ENCODE peak calls at places on chromosomes 13 and 19, in four cellular contexts. One of them, this sample, is unnamed.

GRCh38 chr13:109789262-109789661 is 2.9 kb upstream of the IRS2 start:
- DNase-seq in K562: no peak
- DNase-seq in HepG2: no peak
- DNase-seq in HCT116: no peak
- DNase-seq in this sample: no peak

GRCh38 chr19:38429055-38429810 is 3.2 kb upstream of the RASGRP4 start:
- DNase-seq in K562: no peak
- DNase-seq in HepG2: no peak
- DNase-seq in HCT116: no peak
- DNase-seq in this sample: no peak

GRCh38 chr13:21625366-21625765 is 21.4 kb upstream of the MICU2 start:
- DNase-seq in K562: peak; percentile 20
- DNase-seq in HepG2: peak; percentile 61
- DNase-seq in HCT116: peak; percentile 59
- DNase-seq in this sample: no peak

GRCh38 chr13:112575680-112576079 is 12.3 kb downstream of the TUBGCP3 start:
- DNase-seq in K562: peak; percentile 38
- DNase-seq in HepG2: no peak
- DNase-seq in HCT116: no peak
- DNase-seq in this sample: no peak

GRCh38 chr19:49636230-49636932 is 3.6 kb downstream of the RRAS start:
- DNase-seq in K562: no peak
- DNase-seq in HepG2: no peak
- DNase-seq in HCT116: no peak
- DNase-seq in this sample: no peak

GRCh38 chr13:113981201-113981605 is 7.3 kb upstream of the C13orf46 start:
- DNase-seq in K562: no peak
- DNase-seq in HepG2: no peak
- DNase-seq in HCT116: peak; percentile 78
- DNase-seq in this sample: no peak

GRCh38 chr13:96900992-96901391 is 93.3 kb downstream of the OXGR1 start:
- DNase-seq in K562: no peak
- DNase-seq in HepG2: no peak
- DNase-seq in HCT116: no peak
- DNase-seq in this sample: no peak

GRCh38 chr19:44212865-44213346 is 574 bp downstream of the ZNF227 start:
- DNase-seq in K562: peak; percentile 21
- DNase-seq in HepG2: peak; percentile 1
- DNase-seq in HCT116: no peak
- DNase-seq in this sample: no peak

GRCh38 chr13:38213307-38213706 is 136.3 kb upstream of the UFM1 start:
- DNase-seq in K562: no peak
- DNase-seq in HepG2: no peak
- DNase-seq in HCT116: no peak
- DNase-seq in this sample: no peak

GRCh38 chr13:97212540-97213146 is 9.5 kb upstream of the MBNL2 start:
- DNase-seq in K562: peak; percentile 40
- DNase-seq in HepG2: no peak
- DNase-seq in HCT116: no peak
- DNase-seq in this sample: no peak

GRCh38 chr13:112836940-112837339 is 132.1 kb upstream of the MCF2L start:
- DNase-seq in K562: no peak
- DNase-seq in HepG2: no peak
- DNase-seq in HCT116: no peak
- DNase-seq in this sample: no peak

GRCh38 chr19:16462757-16463250 is 9.0 kb downstream of the EPS15L1 start:
- DNase-seq in K562: no peak
- DNase-seq in HepG2: no peak
- DNase-seq in HCT116: no peak
- DNase-seq in this sample: peak; percentile 17

GRCh38 chr13:31029129-31029528 is 96.7 kb downstream of the TEX26 start:
- DNase-seq in K562: no peak
- DNase-seq in HepG2: no peak
- DNase-seq in HCT116: no peak
- DNase-seq in this sample: no peak

GRCh38 chr19:3289971-3290569 is 65.6 kb downstream of the CELF5 start:
- DNase-seq in K562: no peak
- DNase-seq in HepG2: no peak
- DNase-seq in HCT116: no peak
- DNase-seq in this sample: no peak

GRCh38 chr13:70795484-70795883 is 687.2 kb upstream of the KLHL1 start:
- DNase-seq in K562: no peak
- DNase-seq in HepG2: peak; percentile 2
- DNase-seq in HCT116: no peak
- DNase-seq in this sample: no peak

GRCh38 chr19:30423481-30423880 is 51.3 kb downstream of the ZNF536 start:
- DNase-seq in K562: no peak
- DNase-seq in HepG2: no peak
- DNase-seq in HCT116: no peak
- DNase-seq in this sample: no peak

GRCh38 chr19:50050406-50051223 is 24.8 kb downstream of the ZNF473 start:
- DNase-seq in K562: peak; percentile 90
- DNase-seq in HepG2: no peak
- DNase-seq in HCT116: no peak
- DNase-seq in this sample: no peak

GRCh38 chr13:51770681-51771417 is 33.1 kb downstream of the DHRS12 start:
- DNase-seq in K562: no peak
- DNase-seq in HepG2: no peak
- DNase-seq in HCT116: no peak
- DNase-seq in this sample: no peak

GRCh38 chr19:53538378-53539109 is 599 bp downstream of the ZNF331 start:
- DNase-seq in K562: no peak
- DNase-seq in HepG2: no peak
- DNase-seq in HCT116: no peak
- DNase-seq in this sample: no peak

GRCh38 chr13:37869756-37870488 is at the start of gene TRPC4:
- DNase-seq in K562: peak; percentile 30
- DNase-seq in HepG2: peak; percentile 12
- DNase-seq in HCT116: no peak
- DNase-seq in this sample: no peak

GRCh38 chr19:40962460-40962961 is 28.6 kb upstream of the CYP2B6 start:
- DNase-seq in K562: no peak
- DNase-seq in HepG2: peak; percentile 55
- DNase-seq in HCT116: no peak
- DNase-seq in this sample: peak; percentile 27

GRCh38 chr19:2945575-2946184 is 909 bp upstream of the ZNF77 start:
- DNase-seq in K562: no peak
- DNase-seq in HepG2: no peak
- DNase-seq in HCT116: no peak
- DNase-seq in this sample: no peak

GRCh38 chr19:1156305-1156801 is 17.7 kb downstream of the SBNO2 start:
- DNase-seq in K562: no peak
- DNase-seq in HepG2: no peak
- DNase-seq in HCT116: no peak
- DNase-seq in this sample: no peak

GRCh38 chr13:20882206-20882605 is 20.3 kb downstream of the XPO4 start:
- DNase-seq in K562: no peak
- DNase-seq in HepG2: no peak
- DNase-seq in HCT116: no peak
- DNase-seq in this sample: no peak

GRCh38 chr13:35144496-35144895 is 202.4 kb downstream of the NBEA start:
- DNase-seq in K562: no peak
- DNase-seq in HepG2: no peak
- DNase-seq in HCT116: no peak
- DNase-seq in this sample: no peak

GRCh38 chr13:39612023-39612637 is 9.1 kb upstream of the LHFPL6 start:
- DNase-seq in K562: peak; percentile 13
- DNase-seq in HepG2: peak; percentile 58
- DNase-seq in HCT116: peak; percentile 46
- DNase-seq in this sample: no peak

GRCh38 chr13:40410315-40410714 is 256.1 kb downstream of the FOXO1 start:
- DNase-seq in K562: no peak
- DNase-seq in HepG2: no peak
- DNase-seq in HCT116: no peak
- DNase-seq in this sample: no peak

GRCh38 chr13:110449225-110450015 is 112.1 kb downstream of the RAB20 start:
- DNase-seq in K562: no peak
- DNase-seq in HepG2: no peak
- DNase-seq in HCT116: no peak
- DNase-seq in this sample: no peak

GRCh38 chr13:76936736-76937135 is 11.6 kb upstream of the ACOD1 start:
- DNase-seq in K562: no peak
- DNase-seq in HepG2: no peak
- DNase-seq in HCT116: no peak
- DNase-seq in this sample: no peak

GRCh38 chr19:43711751-43712355 is 4.0 kb upstream of the IRGC start:
- DNase-seq in K562: no peak
- DNase-seq in HepG2: no peak
- DNase-seq in HCT116: no peak
- DNase-seq in this sample: no peak

GRCh38 chr19:21463449-21464105 is 41.8 kb upstream of the ZNF429 start:
- DNase-seq in K562: peak; percentile 83
- DNase-seq in HepG2: no peak
- DNase-seq in HCT116: no peak
- DNase-seq in this sample: peak; percentile 38

GRCh38 chr13:29868581-29868980 is 18.2 kb upstream of the UBL3 start:
- DNase-seq in K562: no peak
- DNase-seq in HepG2: no peak
- DNase-seq in HCT116: no peak
- DNase-seq in this sample: no peak

GRCh38 chr13:95924389-95924994 is 128.7 kb downstream of the UGGT2 start:
- DNase-seq in K562: no peak
- DNase-seq in HepG2: peak; percentile 41
- DNase-seq in HCT116: peak; percentile 16
- DNase-seq in this sample: peak; percentile 7

GRCh38 chr13:106153876-106154275 is 381.6 kb downstream of the EFNB2 start:
- DNase-seq in K562: no peak
- DNase-seq in HepG2: no peak
- DNase-seq in HCT116: no peak
- DNase-seq in this sample: no peak

GRCh38 chr13:106153041-106153440 is 382.4 kb downstream of the EFNB2 start:
- DNase-seq in K562: no peak
- DNase-seq in HepG2: no peak
- DNase-seq in HCT116: no peak
- DNase-seq in this sample: no peak

GRCh38 chr13:106159295-106160195 is 375.9 kb downstream of the EFNB2 start:
- DNase-seq in K562: no peak
- DNase-seq in HepG2: no peak
- DNase-seq in HCT116: no peak
- DNase-seq in this sample: no peak

GRCh38 chr13:106155411-106155810 is 380.1 kb downstream of the EFNB2 start:
- DNase-seq in K562: no peak
- DNase-seq in HepG2: no peak
- DNase-seq in HCT116: no peak
- DNase-seq in this sample: no peak

DNA sequence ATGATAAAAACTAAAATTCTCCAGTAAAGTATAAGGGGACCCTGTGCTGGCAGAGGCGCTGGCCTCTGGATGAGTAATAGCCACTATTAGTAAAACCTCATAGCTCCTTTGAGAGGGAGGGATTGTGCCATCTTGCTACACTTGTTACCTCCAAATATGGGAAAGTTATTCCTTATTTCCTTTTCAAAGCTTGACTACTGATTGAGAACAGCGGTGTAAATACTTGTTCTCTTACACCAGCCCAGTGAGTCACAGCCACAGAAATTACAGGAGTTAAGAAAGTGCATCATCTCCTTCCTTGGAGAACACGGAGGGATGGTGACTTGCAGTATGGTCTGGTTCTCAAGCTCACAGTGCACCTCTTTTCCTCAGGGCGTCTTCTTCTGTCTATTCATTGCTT is 379.0 kb downstream of the EFNB2 start:
- DNase-seq in K562: no peak
- DNase-seq in HepG2: no peak
- DNase-seq in HCT116: peak; percentile 78
- DNase-seq in this sample: no peak
- TF ChIP-seq TCF7L2 in K562: no peak
- TF ChIP-seq TCF7L2 in HepG2: no peak
- TF ChIP-seq TCF7L2 in HCT116: no peak
- TF ChIP-seq TCF7L2 in this sample: no peak

GRCh38 chr13:59444210-59444857 is 719.4 kb downstream of the DIAPH3 start:
- DNase-seq in K562: no peak
- DNase-seq in HepG2: no peak
- DNase-seq in HCT116: no peak
- DNase-seq in this sample: no peak
- TF ChIP-seq CTCF in K562: no peak
- TF ChIP-seq CTCF in HepG2: no peak
- TF ChIP-seq CTCF in HCT116: no peak
- TF ChIP-seq CTCF in this sample: no peak

GRCh38 chr13:36328821-36329220 is 17.4 kb downstream of the SPART start:
- DNase-seq in K562: no peak
- DNase-seq in HepG2: no peak
- DNase-seq in HCT116: no peak
- DNase-seq in this sample: no peak

GRCh38 chr13:36332986-36333385 is 13.2 kb downstream of the SPART start:
- DNase-seq in K562: no peak
- DNase-seq in HepG2: no peak
- DNase-seq in HCT116: no peak
- DNase-seq in this sample: no peak

GRCh38 chr13:36323951-36324566 is 22.1 kb downstream of the SPART start:
- DNase-seq in K562: no peak
- DNase-seq in HepG2: peak; percentile 29
- DNase-seq in HCT116: no peak
- DNase-seq in this sample: no peak

GRCh38 chr13:36325912-36326311 is 20.3 kb downstream of the SPART start:
- DNase-seq in K562: no peak
- DNase-seq in HepG2: no peak
- DNase-seq in HCT116: no peak
- DNase-seq in this sample: no peak

DNA sequence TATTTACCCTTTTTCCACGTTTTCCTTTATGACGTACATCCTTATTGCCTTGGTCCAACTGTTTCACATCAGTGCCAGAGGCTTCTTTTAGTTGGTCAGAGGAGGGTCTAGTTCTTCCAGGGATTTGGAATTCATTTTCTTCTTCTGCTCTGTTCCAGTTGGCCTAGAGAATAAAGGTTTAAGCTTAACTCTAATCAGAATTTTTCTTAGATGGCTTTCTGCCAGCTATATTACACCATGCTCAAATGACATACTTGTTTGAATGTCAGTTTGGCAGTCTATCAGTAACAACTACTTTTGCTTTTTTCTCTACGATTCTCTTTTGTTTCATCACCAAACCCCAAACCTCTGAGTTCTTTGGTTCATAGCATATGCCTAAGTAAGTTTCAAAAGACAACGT is 16.8 kb downstream of the SPART start:
- DNase-seq in K562: no peak
- DNase-seq in HepG2: no peak
- DNase-seq in HCT116: no peak
- DNase-seq in this sample: no peak
- H3K36me3 ChIP-seq in K562: peaks cover 55% of the 10 kb centered on the region
- H3K36me3 ChIP-seq in HepG2: peaks cover 1% of the 10 kb centered on the region
- H3K36me3 ChIP-seq in HCT116: no peaks in the 10 kb centered on the region
- H3K36me3 ChIP-seq in this sample: no peaks in the 10 kb centered on the region

GRCh38 chr19:33691736-33692135 is 70.0 kb downstream of the CHST8 start:
- DNase-seq in K562: no peak
- DNase-seq in HepG2: no peak
- DNase-seq in HCT116: no peak
- DNase-seq in this sample: no peak

GRCh38 chr19:33688657-33688992 is 66.9 kb downstream of the CHST8 start:
- DNase-seq in K562: no peak
- DNase-seq in HepG2: no peak
- DNase-seq in HCT116: no peak
- DNase-seq in this sample: no peak

GRCh38 chr19:33689138-33689746 is 67.5 kb downstream of the CHST8 start:
- DNase-seq in K562: no peak
- DNase-seq in HepG2: no peak
- DNase-seq in HCT116: no peak
- DNase-seq in this sample: no peak

GRCh38 chr19:33689886-33690285 is 68.1 kb downstream of the CHST8 start:
- DNase-seq in K562: no peak
- DNase-seq in HepG2: no peak
- DNase-seq in HCT116: no peak
- DNase-seq in this sample: no peak

GRCh38 chr19:33690461-33691427 is 69.0 kb downstream of the CHST8 start:
- DNase-seq in K562: no peak
- DNase-seq in HepG2: no peak
- DNase-seq in HCT116: no peak
- DNase-seq in this sample: no peak
- TF ChIP-seq TCF7L2 in K562: no peak
- TF ChIP-seq TCF7L2 in HepG2: no peak
- TF ChIP-seq TCF7L2 in HCT116: no peak
- TF ChIP-seq TCF7L2 in this sample: no peak

This sample was measured in Panc1.